ENCODE peak calls at places on chromosomes 5 and 9, in seven cellular contexts. One of them, this sample, is unnamed.

GRCh38 chr5:96957125-96958041 is 21.5 kb downstream of the LNPEP start:
- DNase-seq in left ventricle myocardium inferior: no peak
- DNase-seq in adrenal gland: no peak
- DNase-seq in OCI-LY7: peak
- DNase-seq in K562: no peak
- DNase-seq in cardiac muscle cell: no peak
- DNase-seq in lower lobe of right lung: no peak
- DNase-seq in this sample: no peak

GRCh38 chr9:30293231-30293630 is 2091.2 kb upstream of the ACO1 start:
- DNase-seq in left ventricle myocardium inferior: no peak
- DNase-seq in adrenal gland: no peak
- DNase-seq in OCI-LY7: no peak
- DNase-seq in K562: no peak
- DNase-seq in cardiac muscle cell: no peak
- DNase-seq in lower lobe of right lung: no peak
- DNase-seq in this sample: no peak

GRCh38 chr5:68239485-68239884 is 23.9 kb downstream of the PIK3R1 start:
- DNase-seq in left ventricle myocardium inferior: peak
- DNase-seq in adrenal gland: peak
- DNase-seq in OCI-LY7: no peak
- DNase-seq in K562: peak
- DNase-seq in cardiac muscle cell: peak
- DNase-seq in lower lobe of right lung: peak
- DNase-seq in this sample: peak

GRCh38 chr9:109319072-109319630 is 1.7 kb downstream of the EPB41L4B start:
- DNase-seq in left ventricle myocardium inferior: no peak
- DNase-seq in adrenal gland: peak
- DNase-seq in OCI-LY7: no peak
- DNase-seq in K562: no peak
- DNase-seq in cardiac muscle cell: no peak
- DNase-seq in lower lobe of right lung: peak
- DNase-seq in this sample: no peak

GRCh38 chr5:30505014-30505886 is 688.2 kb upstream of the CDH6 start:
- DNase-seq in left ventricle myocardium inferior: no peak
- DNase-seq in adrenal gland: no peak
- DNase-seq in OCI-LY7: no peak
- DNase-seq in K562: no peak
- DNase-seq in cardiac muscle cell: peak
- DNase-seq in lower lobe of right lung: no peak
- DNase-seq in this sample: peak

GRCh38 chr9:131706608-131706970 is 33.3 kb downstream of the RAPGEF1 start:
- DNase-seq in left ventricle myocardium inferior: no peak
- DNase-seq in adrenal gland: no peak
- DNase-seq in OCI-LY7: no peak
- DNase-seq in K562: no peak
- DNase-seq in cardiac muscle cell: no peak
- DNase-seq in lower lobe of right lung: no peak
- DNase-seq in this sample: no peak

GRCh38 chr9:109640232-109641078 is 139.5 kb upstream of the PALM2AKAP2 start:
- DNase-seq in left ventricle myocardium inferior: peak
- DNase-seq in adrenal gland: peak
- DNase-seq in OCI-LY7: no peak
- DNase-seq in K562: no peak
- DNase-seq in cardiac muscle cell: peak
- DNase-seq in lower lobe of right lung: peak
- DNase-seq in this sample: peak

GRCh38 chr5:71891856-71892255 is 172.8 kb downstream of the CARTPT start:
- DNase-seq in left ventricle myocardium inferior: peak
- DNase-seq in adrenal gland: peak
- DNase-seq in OCI-LY7: no peak
- DNase-seq in K562: no peak
- DNase-seq in cardiac muscle cell: peak
- DNase-seq in lower lobe of right lung: no peak
- DNase-seq in this sample: peak

GRCh38 chr5:74275204-74275992 is 365.1 kb downstream of the ENC1 start:
- DNase-seq in left ventricle myocardium inferior: no peak
- DNase-seq in adrenal gland: no peak
- DNase-seq in OCI-LY7: no peak
- DNase-seq in K562: no peak
- DNase-seq in cardiac muscle cell: peak
- DNase-seq in lower lobe of right lung: no peak
- DNase-seq in this sample: peak

GRCh38 chr5:21424907-21425306 is 1428.2 kb downstream of the CDH12 start:
- DNase-seq in left ventricle myocardium inferior: no peak
- DNase-seq in adrenal gland: no peak
- DNase-seq in OCI-LY7: no peak
- DNase-seq in K562: no peak
- DNase-seq in cardiac muscle cell: no peak
- DNase-seq in lower lobe of right lung: no peak
- DNase-seq in this sample: no peak

GRCh38 chr9:137031904-137032639 is at the start of gene FUT7:
- DNase-seq in left ventricle myocardium inferior: no peak
- DNase-seq in adrenal gland: no peak
- DNase-seq in OCI-LY7: peak
- DNase-seq in K562: no peak
- DNase-seq in cardiac muscle cell: no peak
- DNase-seq in lower lobe of right lung: no peak
- DNase-seq in this sample: no peak

GRCh38 chr5:143886621-143887301 is 74.8 kb downstream of the HMHB1 start:
- DNase-seq in left ventricle myocardium inferior: no peak
- DNase-seq in adrenal gland: no peak
- DNase-seq in OCI-LY7: no peak
- DNase-seq in K562: no peak
- DNase-seq in cardiac muscle cell: peak
- DNase-seq in lower lobe of right lung: no peak
- DNase-seq in this sample: peak

GRCh38 chr5:113233606-113234005 is 201.2 kb downstream of the TSSK1B start:
- DNase-seq in left ventricle myocardium inferior: no peak
- DNase-seq in adrenal gland: no peak
- DNase-seq in OCI-LY7: no peak
- DNase-seq in K562: no peak
- DNase-seq in cardiac muscle cell: no peak
- DNase-seq in lower lobe of right lung: no peak
- DNase-seq in this sample: no peak

DNA sequence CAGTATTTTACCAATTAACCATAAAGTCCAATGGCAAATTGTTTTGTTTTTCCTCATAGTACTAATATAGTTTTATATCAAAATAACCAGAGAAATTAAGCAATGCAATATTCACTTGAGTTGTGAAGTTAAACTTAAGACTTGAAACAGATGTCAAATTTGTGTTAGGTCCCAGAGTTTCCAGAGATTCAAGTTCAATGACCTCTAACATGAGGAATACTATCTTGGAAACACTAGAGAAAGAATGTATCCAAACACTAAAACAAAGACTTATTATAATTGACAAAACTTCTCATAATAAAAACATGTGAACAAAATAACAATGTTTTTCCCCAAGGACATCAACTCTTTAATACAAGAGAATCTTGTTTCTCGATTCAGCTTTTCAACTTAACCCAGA is 18.0 kb downstream of the SUSD1 start:
- DNase-seq in left ventricle myocardium inferior: no peak
- DNase-seq in adrenal gland: no peak
- DNase-seq in OCI-LY7: no peak
- DNase-seq in K562: no peak
- DNase-seq in cardiac muscle cell: no peak
- DNase-seq in lower lobe of right lung: no peak
- DNase-seq in this sample: no peak
- H3K4me3 ChIP-seq in left ventricle myocardium inferior: no peak
- H3K4me3 ChIP-seq in adrenal gland: no peak
- H3K4me3 ChIP-seq in OCI-LY7: no peak
- H3K4me3 ChIP-seq in K562: no peak
- H3K4me3 ChIP-seq in cardiac muscle cell: no peak
- H3K4me3 ChIP-seq in lower lobe of right lung: no peak
- H3K4me3 ChIP-seq in this sample: no peak

GRCh38 chr5:154577449-154577848 is 99.4 kb upstream of the HAND1 start:
- DNase-seq in left ventricle myocardium inferior: no peak
- DNase-seq in adrenal gland: no peak
- DNase-seq in OCI-LY7: no peak
- DNase-seq in K562: no peak
- DNase-seq in cardiac muscle cell: no peak
- DNase-seq in lower lobe of right lung: no peak
- DNase-seq in this sample: no peak

GRCh38 chr5:154571325-154572035 is 93.5 kb upstream of the HAND1 start:
- DNase-seq in left ventricle myocardium inferior: no peak
- DNase-seq in adrenal gland: no peak
- DNase-seq in OCI-LY7: no peak
- DNase-seq in K562: no peak
- DNase-seq in cardiac muscle cell: no peak
- DNase-seq in lower lobe of right lung: no peak
- DNase-seq in this sample: no peak

GRCh38 chr5:154580422-154580821 is 102.4 kb upstream of the HAND1 start:
- DNase-seq in left ventricle myocardium inferior: no peak
- DNase-seq in adrenal gland: no peak
- DNase-seq in OCI-LY7: no peak
- DNase-seq in K562: no peak
- DNase-seq in cardiac muscle cell: no peak
- DNase-seq in lower lobe of right lung: no peak
- DNase-seq in this sample: no peak

GRCh38 chr5:154573011-154573410 is 95.0 kb upstream of the HAND1 start:
- DNase-seq in left ventricle myocardium inferior: no peak
- DNase-seq in adrenal gland: no peak
- DNase-seq in OCI-LY7: no peak
- DNase-seq in K562: no peak
- DNase-seq in cardiac muscle cell: no peak
- DNase-seq in lower lobe of right lung: no peak
- DNase-seq in this sample: no peak

DNA sequence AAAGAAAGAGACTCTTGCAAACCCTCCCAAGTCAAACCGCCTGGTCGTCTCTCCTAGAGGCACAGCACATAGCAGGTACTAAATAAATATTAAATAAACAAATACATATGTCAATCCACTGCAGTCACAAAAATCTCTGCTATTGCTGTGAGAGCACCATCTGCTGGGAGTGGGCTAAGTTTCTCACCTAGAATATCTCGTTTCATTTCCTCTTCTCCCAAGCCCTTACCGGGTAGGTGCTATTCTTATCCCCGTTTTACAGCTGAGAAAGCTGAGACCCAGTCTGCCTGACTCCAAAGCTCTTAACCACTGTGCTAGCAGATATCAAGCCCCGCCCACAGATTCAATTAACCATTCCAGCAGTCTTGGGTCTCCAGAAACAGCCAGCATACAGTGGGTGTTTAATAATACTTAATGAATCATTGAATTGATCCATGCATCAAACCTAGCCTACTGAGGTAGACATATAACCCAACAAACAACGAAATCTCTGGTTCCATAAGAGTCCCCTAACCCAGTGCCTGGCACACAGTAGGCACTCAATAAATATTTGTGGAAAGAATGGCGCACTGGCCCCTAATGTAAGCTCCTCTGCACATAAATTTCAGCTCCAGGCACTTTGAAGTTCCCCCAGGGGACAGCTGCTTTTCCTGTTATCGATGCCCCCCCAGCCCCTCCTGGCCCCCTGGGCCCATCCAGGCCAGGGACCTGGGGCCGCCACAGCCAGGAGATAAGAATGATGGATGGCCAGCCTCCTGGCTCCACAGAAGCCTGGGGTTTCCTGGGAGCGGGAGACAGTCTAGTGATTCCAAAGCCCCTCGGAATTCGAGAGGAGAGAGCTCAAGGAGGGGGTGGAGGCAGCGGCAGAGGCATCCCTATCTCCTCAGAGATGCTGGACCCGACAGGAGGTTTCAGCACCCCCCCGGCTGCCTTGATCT is 98.1 kb upstream of the HAND1 start:
- DNase-seq in left ventricle myocardium inferior: no peak
- DNase-seq in adrenal gland: no peak
- DNase-seq in OCI-LY7: peak
- DNase-seq in K562: no peak
- DNase-seq in cardiac muscle cell: no peak
- DNase-seq in lower lobe of right lung: no peak
- DNase-seq in this sample: no peak
- TF ChIP-seq CTCF in left ventricle myocardium inferior: no peak
- TF ChIP-seq CTCF in adrenal gland: no peak
- TF ChIP-seq CTCF in OCI-LY7: peak
- TF ChIP-seq CTCF in K562: no peak
- TF ChIP-seq CTCF in cardiac muscle cell: no peak
- TF ChIP-seq CTCF in lower lobe of right lung: no peak
- TF ChIP-seq CTCF in this sample: no peak

GRCh38 chr5:150153957-150154617 is 1.6 kb downstream of the PDGFRB start:
- DNase-seq in left ventricle myocardium inferior: no peak
- DNase-seq in adrenal gland: no peak
- DNase-seq in OCI-LY7: peak
- DNase-seq in K562: no peak
- DNase-seq in cardiac muscle cell: peak
- DNase-seq in lower lobe of right lung: no peak
- DNase-seq in this sample: peak

GRCh38 chr5:150155258-150156032 is at the start of gene PDGFRB:
- DNase-seq in left ventricle myocardium inferior: peak
- DNase-seq in adrenal gland: peak
- DNase-seq in OCI-LY7: no peak
- DNase-seq in K562: peak
- DNase-seq in cardiac muscle cell: peak
- DNase-seq in lower lobe of right lung: peak
- DNase-seq in this sample: peak

GRCh38 chr5:150156033-150156381 is 362 bp upstream of the PDGFRB start:
- DNase-seq in left ventricle myocardium inferior: no peak
- DNase-seq in adrenal gland: no peak
- DNase-seq in OCI-LY7: no peak
- DNase-seq in K562: no peak
- DNase-seq in cardiac muscle cell: no peak
- DNase-seq in lower lobe of right lung: no peak
- DNase-seq in this sample: no peak

GRCh38 chr5:150153483-150153882 is 2.2 kb downstream of the PDGFRB start:
- DNase-seq in left ventricle myocardium inferior: no peak
- DNase-seq in adrenal gland: no peak
- DNase-seq in OCI-LY7: no peak
- DNase-seq in K562: no peak
- DNase-seq in cardiac muscle cell: no peak
- DNase-seq in lower lobe of right lung: no peak
- DNase-seq in this sample: no peak

GRCh38 chr5:150154618-150155134 is 969 bp downstream of the PDGFRB start:
- DNase-seq in left ventricle myocardium inferior: no peak
- DNase-seq in adrenal gland: no peak
- DNase-seq in OCI-LY7: no peak
- DNase-seq in K562: no peak
- DNase-seq in cardiac muscle cell: peak
- DNase-seq in lower lobe of right lung: no peak
- DNase-seq in this sample: no peak
- H3K4me3 ChIP-seq in left ventricle myocardium inferior: peak
- H3K4me3 ChIP-seq in adrenal gland: no peak
- H3K4me3 ChIP-seq in OCI-LY7: no peak
- H3K4me3 ChIP-seq in K562: no peak
- H3K4me3 ChIP-seq in cardiac muscle cell: no peak
- H3K4me3 ChIP-seq in lower lobe of right lung: peak
- H3K4me3 ChIP-seq in this sample: peak

DNA sequence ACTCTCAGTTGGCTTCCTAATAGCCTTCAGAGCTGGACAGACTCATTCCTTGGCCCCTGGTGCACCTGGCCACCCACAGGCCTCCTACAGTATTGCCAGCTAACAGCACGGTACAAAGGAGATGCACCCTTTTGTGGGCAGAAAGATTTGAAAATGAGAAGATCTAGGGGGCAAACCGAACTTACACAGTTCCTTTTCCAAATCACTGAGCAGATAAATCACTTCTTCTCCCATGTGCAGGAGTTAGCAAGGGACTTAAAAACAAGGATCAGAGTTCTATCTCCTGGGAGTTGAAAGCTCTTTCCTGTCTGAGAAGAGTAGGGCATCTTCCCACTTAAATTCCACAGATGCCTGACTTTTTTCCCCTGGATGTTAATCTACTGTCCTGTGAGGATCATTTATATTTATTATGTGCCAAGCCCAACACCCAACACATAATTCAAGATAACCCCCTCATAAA is 207.4 kb upstream of the DAPK1 start:
- DNase-seq in left ventricle myocardium inferior: no peak
- DNase-seq in adrenal gland: no peak
- DNase-seq in OCI-LY7: no peak
- DNase-seq in K562: no peak
- DNase-seq in cardiac muscle cell: peak
- DNase-seq in lower lobe of right lung: no peak
- DNase-seq in this sample: peak
- TF ChIP-seq CTCF in left ventricle myocardium inferior: no peak
- TF ChIP-seq CTCF in adrenal gland: peak
- TF ChIP-seq CTCF in OCI-LY7: no peak
- TF ChIP-seq CTCF in K562: no peak
- TF ChIP-seq CTCF in cardiac muscle cell: peak
- TF ChIP-seq CTCF in lower lobe of right lung: no peak
- TF ChIP-seq CTCF in this sample: peak